ENCODE peak calls at places on chromosomes 2 and 18, in four cellular contexts. One of them, this sample, is unnamed.

GRCh38 chr2:158214431-158214830 is 112.8 kb downstream of the UPP2 start:
- DNase-seq in SK-N-SH: no peak
- DNase-seq in K562: peak
- DNase-seq in H1: no peak
- DNase-seq in this sample: no peak

GRCh38 chr2:124704056-124704644 is 679.1 kb downstream of the CNTNAP5 start:
- DNase-seq in SK-N-SH: no peak
- DNase-seq in K562: no peak
- DNase-seq in H1: no peak
- DNase-seq in this sample: peak

GRCh38 chr2:54475285-54475684 is 19.2 kb downstream of the SPTBN1 start:
- DNase-seq in SK-N-SH: no peak
- DNase-seq in K562: no peak
- DNase-seq in H1: no peak
- DNase-seq in this sample: no peak

GRCh38 chr2:136212426-136213378 is 94.8 kb upstream of the CXCR4 start:
- DNase-seq in SK-N-SH: no peak
- DNase-seq in K562: no peak
- DNase-seq in H1: no peak
- DNase-seq in this sample: no peak

GRCh38 chr2:17912266-17912691 is 33.8 kb downstream of the KCNS3 start:
- DNase-seq in SK-N-SH: no peak
- DNase-seq in K562: no peak
- DNase-seq in H1: no peak
- DNase-seq in this sample: no peak

GRCh38 chr2:195414479-195414878 is 242.5 kb upstream of the SLC39A10 start:
- DNase-seq in SK-N-SH: no peak
- DNase-seq in K562: no peak
- DNase-seq in H1: no peak
- DNase-seq in this sample: no peak

GRCh38 chr2:186595219-186595618 is 5.4 kb downstream of the ITGAV start:
- DNase-seq in SK-N-SH: no peak
- DNase-seq in K562: peak
- DNase-seq in H1: no peak
- DNase-seq in this sample: no peak

GRCh38 chr2:239779592-239779983 is 245.6 kb downstream of the NDUFA10 start:
- DNase-seq in SK-N-SH: no peak
- DNase-seq in K562: no peak
- DNase-seq in H1: no peak
- DNase-seq in this sample: no peak

GRCh38 chr2:69013837-69014796 is 1.1 kb downstream of the ANTXR1 start:
- DNase-seq in SK-N-SH: peak
- DNase-seq in K562: no peak
- DNase-seq in H1: no peak
- DNase-seq in this sample: no peak

GRCh38 chr18:135045-135444 is 23.3 kb upstream of the USP14 start:
- DNase-seq in SK-N-SH: no peak
- DNase-seq in K562: no peak
- DNase-seq in H1: no peak
- DNase-seq in this sample: no peak

GRCh38 chr18:55856191-55856590 is 268.2 kb upstream of the TCF4 start:
- DNase-seq in SK-N-SH: no peak
- DNase-seq in K562: no peak
- DNase-seq in H1: no peak
- DNase-seq in this sample: no peak

GRCh38 chr2:205024822-205025518 is 479.7 kb downstream of the PARD3B start:
- DNase-seq in SK-N-SH: peak
- DNase-seq in K562: peak
- DNase-seq in H1: no peak
- DNase-seq in this sample: no peak

GRCh38 chr2:72917875-72918660 is 749 bp downstream of the EMX1 start:
- DNase-seq in SK-N-SH: peak
- DNase-seq in K562: no peak
- DNase-seq in H1: peak
- DNase-seq in this sample: peak

GRCh38 chr2:44549099-44549471 is 187.3 kb downstream of the CAMKMT start:
- DNase-seq in SK-N-SH: no peak
- DNase-seq in K562: no peak
- DNase-seq in H1: no peak
- DNase-seq in this sample: no peak

GRCh38 chr2:44549856-44550255 is 188.1 kb downstream of the CAMKMT start:
- DNase-seq in SK-N-SH: no peak
- DNase-seq in K562: no peak
- DNase-seq in H1: no peak
- DNase-seq in this sample: no peak

GRCh38 chr2:44546469-44547127 is 184.9 kb downstream of the CAMKMT start:
- DNase-seq in SK-N-SH: peak
- DNase-seq in K562: no peak
- DNase-seq in H1: no peak
- DNase-seq in this sample: no peak

GRCh38 chr2:44548221-44549098 is 186.7 kb downstream of the CAMKMT start:
- DNase-seq in SK-N-SH: no peak
- DNase-seq in K562: no peak
- DNase-seq in H1: no peak
- DNase-seq in this sample: no peak

DNA sequence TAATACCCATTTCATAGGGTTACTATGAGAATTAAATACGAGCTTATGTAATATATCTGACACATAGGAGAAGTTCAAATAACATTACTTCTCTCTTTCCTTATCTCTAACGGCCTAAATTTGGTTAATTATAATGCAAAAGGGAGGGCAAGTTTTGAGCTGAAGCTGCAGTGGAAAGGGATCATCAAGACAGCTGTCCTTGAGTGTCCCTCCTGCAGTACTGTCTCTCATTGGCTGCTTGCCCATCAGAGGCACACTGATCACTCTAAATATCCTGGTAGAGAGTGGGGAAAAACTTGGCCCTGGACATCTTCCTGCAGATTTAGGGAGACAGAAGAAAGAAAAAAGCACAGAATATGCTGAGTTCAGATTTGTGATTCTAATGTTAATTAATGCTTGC is 186.0 kb downstream of the CAMKMT start:
- DNase-seq in SK-N-SH: peak
- DNase-seq in K562: peak
- DNase-seq in H1: no peak
- DNase-seq in this sample: no peak
- TF ChIP-seq TEAD4 in SK-N-SH: no peak
- TF ChIP-seq TEAD4 in K562: no peak
- TF ChIP-seq TEAD4 in H1: no peak
- TF ChIP-seq TEAD4 in this sample: no peak

GRCh38 chr2:170928036-170928823 is 823 bp upstream of the GORASP2 start:
- DNase-seq in SK-N-SH: no peak
- DNase-seq in K562: peak
- DNase-seq in H1: no peak
- DNase-seq in this sample: peak

GRCh38 chr2:170929686-170930050 is 615 bp downstream of the GORASP2 start:
- DNase-seq in SK-N-SH: no peak
- DNase-seq in K562: peak
- DNase-seq in H1: peak
- DNase-seq in this sample: peak

GRCh38 chr2:170928824-170929685 is at the start of gene GORASP2:
- DNase-seq in SK-N-SH: peak
- DNase-seq in K562: peak
- DNase-seq in H1: peak
- DNase-seq in this sample: peak

GRCh38 chr2:170932166-170932565 is 3.1 kb downstream of the GORASP2 start:
- DNase-seq in SK-N-SH: no peak
- DNase-seq in K562: no peak
- DNase-seq in H1: no peak
- DNase-seq in this sample: no peak

GRCh38 chr2:170930132-170931109 is 1.4 kb downstream of the GORASP2 start:
- DNase-seq in SK-N-SH: peak
- DNase-seq in K562: peak
- DNase-seq in H1: no peak
- DNase-seq in this sample: no peak
- TF ChIP-seq TEAD4 in SK-N-SH: no peak
- TF ChIP-seq TEAD4 in K562: peak
- TF ChIP-seq TEAD4 in H1: no peak
- TF ChIP-seq TEAD4 in this sample: no peak

GRCh38 chr2:44689516-44689915 is 252.0 kb upstream of the SIX3 start:
- DNase-seq in SK-N-SH: no peak
- DNase-seq in K562: no peak
- DNase-seq in H1: no peak
- DNase-seq in this sample: no peak

GRCh38 chr2:44688442-44689124 is 252.9 kb upstream of the SIX3 start:
- DNase-seq in SK-N-SH: no peak
- DNase-seq in K562: no peak
- DNase-seq in H1: no peak
- DNase-seq in this sample: no peak

GRCh38 chr2:44686561-44686960 is 254.9 kb upstream of the SIX3 start:
- DNase-seq in SK-N-SH: no peak
- DNase-seq in K562: no peak
- DNase-seq in H1: no peak
- DNase-seq in this sample: no peak

GRCh38 chr2:44692821-44693220 is 248.7 kb upstream of the SIX3 start:
- DNase-seq in SK-N-SH: no peak
- DNase-seq in K562: no peak
- DNase-seq in H1: no peak
- DNase-seq in this sample: no peak

DNA sequence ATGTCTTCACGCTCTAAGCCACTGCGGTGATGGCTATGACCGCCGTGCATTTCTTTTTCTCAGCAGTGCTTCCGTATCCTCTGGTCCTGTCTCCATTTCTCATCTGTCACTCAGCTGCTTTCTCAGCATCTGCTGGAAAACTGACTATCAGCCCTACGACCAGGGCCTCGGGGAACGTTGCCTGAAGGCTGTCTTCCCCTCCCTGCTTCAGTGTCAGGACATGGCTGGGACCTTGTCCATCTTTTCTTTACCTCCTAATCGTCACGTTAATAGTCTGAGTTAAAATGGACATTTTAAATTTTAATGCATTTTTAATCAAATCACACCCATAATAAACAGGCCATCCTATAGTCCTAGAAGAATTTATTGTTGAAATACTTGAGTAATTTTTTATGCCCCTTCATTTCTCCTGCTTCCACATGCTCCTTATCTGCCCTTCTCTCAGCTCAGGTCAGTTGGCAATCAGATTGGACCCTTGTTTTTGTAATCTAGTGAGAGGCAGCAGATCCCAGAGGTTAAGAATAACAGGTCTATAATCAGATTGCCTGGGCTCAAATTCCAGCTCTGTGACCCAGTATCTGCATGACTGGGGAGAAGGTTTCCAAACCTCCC is 250.2 kb upstream of the SIX3 start:
- DNase-seq in SK-N-SH: peak
- DNase-seq in K562: no peak
- DNase-seq in H1: no peak
- DNase-seq in this sample: no peak
- TF ChIP-seq TEAD4 in SK-N-SH: peak
- TF ChIP-seq TEAD4 in K562: no peak
- TF ChIP-seq TEAD4 in H1: no peak
- TF ChIP-seq TEAD4 in this sample: no peak

GRCh38 chr2:197255550-197255949 is 55.0 kb downstream of the ANKRD44 start:
- DNase-seq in SK-N-SH: peak
- DNase-seq in K562: no peak
- DNase-seq in H1: no peak
- DNase-seq in this sample: peak
- TF ChIP-seq TEAD4 in SK-N-SH: no peak
- TF ChIP-seq TEAD4 in K562: no peak
- TF ChIP-seq TEAD4 in H1: no peak
- TF ChIP-seq TEAD4 in this sample: no peak

GRCh38 chr2:221465776-221466175 is 106.3 kb downstream of the EPHA4 start:
- DNase-seq in SK-N-SH: no peak
- DNase-seq in K562: peak
- DNase-seq in H1: no peak
- DNase-seq in this sample: no peak
- TF ChIP-seq TEAD4 in SK-N-SH: no peak
- TF ChIP-seq TEAD4 in K562: no peak
- TF ChIP-seq TEAD4 in H1: no peak
- TF ChIP-seq TEAD4 in this sample: no peak

GRCh38 chr2:99386011-99386410 is 48.8 kb downstream of the EIF5B start:
- DNase-seq in SK-N-SH: no peak
- DNase-seq in K562: no peak
- DNase-seq in H1: no peak
- DNase-seq in this sample: no peak
- TF ChIP-seq TEAD4 in SK-N-SH: no peak
- TF ChIP-seq TEAD4 in K562: no peak
- TF ChIP-seq TEAD4 in H1: no peak
- TF ChIP-seq TEAD4 in this sample: no peak

GRCh38 chr2:223944166-223944703 is 900 bp downstream of the WDFY1 start:
- DNase-seq in SK-N-SH: peak
- DNase-seq in K562: peak
- DNase-seq in H1: peak
- DNase-seq in this sample: peak

GRCh38 chr2:223941579-223942277 is 3.4 kb downstream of the WDFY1 start:
- DNase-seq in SK-N-SH: no peak
- DNase-seq in K562: no peak
- DNase-seq in H1: no peak
- DNase-seq in this sample: no peak

GRCh38 chr2:223944704-223945531 is at the start of gene WDFY1:
- DNase-seq in SK-N-SH: peak
- DNase-seq in K562: peak
- DNase-seq in H1: peak
- DNase-seq in this sample: peak

GRCh38 chr2:223943135-223943534 is 2.0 kb downstream of the WDFY1 start:
- DNase-seq in SK-N-SH: no peak
- DNase-seq in K562: no peak
- DNase-seq in H1: no peak
- DNase-seq in this sample: no peak

DNA sequence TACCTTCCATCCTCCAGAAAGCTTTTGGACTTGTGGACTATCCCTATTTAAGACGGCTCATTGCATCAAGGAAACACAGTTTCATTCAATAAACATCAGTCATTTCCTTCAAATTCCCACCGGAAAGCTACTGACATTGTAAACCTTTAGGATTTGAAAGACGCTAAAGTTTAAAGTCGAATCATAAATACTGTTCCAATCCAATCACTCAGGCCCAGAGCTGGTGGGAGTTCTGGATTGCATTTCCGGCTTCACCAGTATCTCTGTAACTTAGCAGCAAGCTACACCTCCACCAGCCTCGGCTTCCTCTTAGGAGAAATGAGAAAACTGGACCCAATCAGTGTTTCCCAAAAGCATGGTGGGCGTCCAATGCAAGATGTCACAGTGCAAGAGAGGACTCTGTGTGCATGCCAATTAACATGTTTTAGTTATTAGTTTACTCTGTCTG is 1.6 kb downstream of the WDFY1 start:
- DNase-seq in SK-N-SH: peak
- DNase-seq in K562: peak
- DNase-seq in H1: no peak
- DNase-seq in this sample: no peak
- TF ChIP-seq TEAD4 in SK-N-SH: no peak
- TF ChIP-seq TEAD4 in K562: no peak
- TF ChIP-seq TEAD4 in H1: no peak
- TF ChIP-seq TEAD4 in this sample: no peak